ENCODE peak calls at places on chromosomes 5 and 9, in nine cellular contexts. U is RWPE2, V is testis, Z is A549, O is body of pancreas, S is left lung, A is H1, L is PC-9, D is HepG2. X is an unnamed sample.

GRCh38 chr5:85108471-85108870 is 723.8 kb upstream of the EDIL3 start:
- DNase-seq in A (no peak), Z (peak; percentile 1), U (no peak), V (no peak), L (no peak), D (no peak), O (no peak), S (no peak), X (no peak)

GRCh38 chr5:2221450-2221849 is 338.7 kb upstream of the IRX4 start:
- DNase-seq in S (no peak), U (no peak), V (no peak), D (no peak), L (no peak), A (no peak), O (no peak), Z (no peak), X (no peak)

GRCh38 chr9:19875291-19875910 is 86.6 kb upstream of the SLC24A2 start:
- DNase-seq in D (no peak), V (no peak), A (no peak), O (no peak), U (no peak), L (no peak), S (no peak), Z (no peak), X (no peak)

GRCh38 chr9:91428927-91429351 is 5.3 kb upstream of the NFIL3 start:
- DNase-seq in D (no peak), O (no peak), S (no peak), L (no peak), Z (no peak), V (no peak), A (no peak), U (no peak), X (no peak)

GRCh38 chr5:112960316-112960715 is 16.3 kb upstream of the DCP2 start:
- DNase-seq in D (no peak), A (no peak), L (no peak), V (no peak), Z (no peak), U (no peak), O (no peak), S (no peak), X (no peak)

GRCh38 chr5:148437249-148437648 is 53.5 kb downstream of the FBXO38 start:
- DNase-seq in O (no peak), U (no peak), A (no peak), V (no peak), S (no peak), Z (no peak), D (no peak), L (no peak), X (no peak)

GRCh38 chr9:17600962-17601593 is 22.2 kb downstream of the SH3GL2 start:
- DNase-seq in V (no peak), L (no peak), Z (no peak), O (no peak), U (no peak), A (no peak), S (no peak), D (no peak), X (no peak)

GRCh38 chr5:40676643-40677333 is 2.9 kb upstream of the PTGER4 start:
- DNase-seq in A (no peak), L (peak; percentile 78), O (no peak), S (no peak), Z (no peak), U (peak; percentile 90), V (no peak), D (no peak), X (no peak)

GRCh38 chr9:97052735-97053134 is 13.8 kb upstream of the CTSV start:
- DNase-seq in D (no peak), L (no peak), A (no peak), Z (no peak), S (no peak), O (no peak), V (no peak), U (no peak), X (no peak)
- H3K4me3 ChIP-seq in D (no peak overlapping the region), L (no peak overlapping the region), A (no peak overlapping the region), Z (no peak overlapping the region), S (no peak overlapping the region), O (no peak overlapping the region), V (no peak overlapping the region), U (no peak overlapping the region), X (no peak overlapping the region)

GRCh38 chr5:133943475-133943817 is 25.0 kb downstream of the C5orf15 start:
- DNase-seq in S (peak; percentile 11), A (no peak), L (no peak), D (no peak), V (no peak), U (no peak), Z (no peak), O (no peak), X (no peak)

GRCh38 chr5:133945561-133945960 is 22.9 kb downstream of the C5orf15 start:
- DNase-seq in L (no peak), V (no peak), A (no peak), S (no peak), U (no peak), O (no peak), D (no peak), Z (no peak), X (no peak)

GRCh38 chr5:133944263-133945230 is 23.9 kb downstream of the C5orf15 start:
- DNase-seq in D (peak; percentile 47), S (peak; percentile 43), L (peak; percentile 70), Z (peak; percentile 64), A (no peak), V (peak; percentile 78), O (peak; percentile 72), U (no peak), X (peak; percentile 69)

GRCh38 chr5:133941456-133942196 is 26.8 kb downstream of the C5orf15 start:
- DNase-seq in L (no peak), S (peak; percentile 8), A (no peak), O (no peak), U (peak; percentile 8), Z (no peak), V (no peak), D (no peak), X (no peak)

DNA sequence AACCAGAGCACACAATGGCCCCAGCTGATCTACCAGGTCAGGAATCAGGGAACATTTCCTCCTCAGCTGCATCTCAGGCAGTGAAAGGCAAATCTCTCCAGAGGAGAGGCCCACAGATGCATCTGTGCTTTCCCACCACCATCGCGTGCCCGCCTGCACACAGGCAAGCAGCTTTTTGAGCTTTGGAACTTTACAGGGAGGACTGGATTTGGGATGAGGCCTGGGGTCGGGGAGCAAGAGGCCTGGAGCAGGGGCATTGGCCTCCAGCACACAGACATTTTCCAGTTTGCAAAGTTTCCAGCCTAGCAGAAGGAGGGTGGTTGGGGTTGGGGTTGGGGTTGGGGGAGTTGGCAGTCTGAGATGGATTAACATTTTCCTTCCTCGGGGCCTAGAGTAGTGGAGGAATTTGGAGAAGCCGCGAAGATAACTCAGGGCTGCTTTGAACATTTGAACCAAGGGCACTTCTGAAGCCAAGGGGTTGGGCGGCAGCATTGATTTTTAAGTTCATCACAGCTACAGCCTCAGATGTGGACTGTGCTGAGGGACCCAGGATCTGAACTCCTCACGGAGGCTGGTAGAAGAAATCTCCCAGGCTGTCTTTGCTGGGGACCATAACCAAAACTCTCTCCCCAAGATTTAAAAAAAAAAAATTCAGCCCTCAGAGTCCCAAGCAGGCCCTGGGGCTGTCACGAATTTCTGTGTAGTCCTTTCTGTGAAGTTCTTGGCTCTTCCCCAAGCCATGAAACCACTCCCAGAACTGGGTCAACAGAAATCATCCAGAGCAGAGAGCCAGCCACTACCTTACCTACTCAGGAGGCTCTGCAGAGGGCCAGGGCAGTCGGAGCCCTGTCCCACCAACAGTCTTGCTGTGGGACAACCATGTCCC is 25.6 kb downstream of the C5orf15 start:
- DNase-seq in S (peak; percentile 44), O (no peak), U (peak; percentile 42), L (no peak), Z (no peak), D (no peak), A (no peak), V (peak; percentile 29), X (no peak)
- H3K9me3 ChIP-seq in S (no peaks in the 10 kb centered on the region), O (no peaks in the 10 kb centered on the region), U (no peaks in the 10 kb centered on the region), L (no peaks in the 10 kb centered on the region), Z (no peaks in the 10 kb centered on the region), D (no peaks in the 10 kb centered on the region), A (no peaks in the 10 kb centered on the region), V (no peaks in the 10 kb centered on the region), X (no peaks in the 10 kb centered on the region)

DNA sequence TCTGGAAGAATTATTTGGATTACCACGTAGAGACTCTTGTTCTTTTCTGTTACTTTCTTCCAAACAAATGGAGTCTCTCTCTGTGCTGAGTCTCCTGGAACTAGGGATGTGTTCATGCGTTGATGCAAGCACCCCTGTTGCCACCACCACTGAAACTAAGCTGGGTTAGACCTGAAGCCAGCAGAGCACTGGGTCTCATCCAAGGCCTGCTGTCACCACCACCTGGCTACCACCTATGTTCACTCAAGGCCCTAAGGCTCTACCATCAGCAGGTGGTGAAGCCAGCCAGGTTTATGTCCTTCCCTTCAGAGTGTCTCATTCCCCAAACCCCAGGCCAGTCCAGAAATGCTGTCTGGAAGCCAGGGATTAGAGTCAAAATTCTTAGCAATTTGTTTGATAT is 13.3 kb downstream of the RIC1 start:
- DNase-seq in O (peak; percentile 40), A (no peak), S (no peak), D (no peak), V (no peak), U (no peak), L (no peak), Z (no peak), X (no peak)
- H3K4me3 ChIP-seq in O (no peak overlapping the region), A (no peak overlapping the region), S (no peak overlapping the region), D (no peak overlapping the region), V (no peak overlapping the region), U (no peak overlapping the region), L (no peak overlapping the region), Z (no peak overlapping the region), X (no peak overlapping the region)

GRCh38 chr5:73379435-73379834 is 69.1 kb downstream of the FOXD1 start:
- DNase-seq in D (no peak), U (no peak), O (no peak), L (no peak), A (no peak), Z (no peak), V (no peak), S (no peak), X (no peak)

GRCh38 chr5:73382412-73382795 is 66.2 kb downstream of the FOXD1 start:
- DNase-seq in U (no peak), S (no peak), A (no peak), Z (no peak), O (no peak), D (no peak), L (no peak), V (no peak), X (no peak)

GRCh38 chr5:73381587-73382411 is 66.8 kb downstream of the FOXD1 start:
- DNase-seq in D (no peak), V (no peak), O (no peak), Z (no peak), U (no peak), L (no peak), A (no peak), S (peak; percentile 73), X (no peak)

GRCh38 chr5:73380052-73380451 is 68.5 kb downstream of the FOXD1 start:
- DNase-seq in U (no peak), Z (no peak), A (no peak), O (no peak), L (no peak), S (no peak), D (no peak), V (no peak), X (no peak)

DNA sequence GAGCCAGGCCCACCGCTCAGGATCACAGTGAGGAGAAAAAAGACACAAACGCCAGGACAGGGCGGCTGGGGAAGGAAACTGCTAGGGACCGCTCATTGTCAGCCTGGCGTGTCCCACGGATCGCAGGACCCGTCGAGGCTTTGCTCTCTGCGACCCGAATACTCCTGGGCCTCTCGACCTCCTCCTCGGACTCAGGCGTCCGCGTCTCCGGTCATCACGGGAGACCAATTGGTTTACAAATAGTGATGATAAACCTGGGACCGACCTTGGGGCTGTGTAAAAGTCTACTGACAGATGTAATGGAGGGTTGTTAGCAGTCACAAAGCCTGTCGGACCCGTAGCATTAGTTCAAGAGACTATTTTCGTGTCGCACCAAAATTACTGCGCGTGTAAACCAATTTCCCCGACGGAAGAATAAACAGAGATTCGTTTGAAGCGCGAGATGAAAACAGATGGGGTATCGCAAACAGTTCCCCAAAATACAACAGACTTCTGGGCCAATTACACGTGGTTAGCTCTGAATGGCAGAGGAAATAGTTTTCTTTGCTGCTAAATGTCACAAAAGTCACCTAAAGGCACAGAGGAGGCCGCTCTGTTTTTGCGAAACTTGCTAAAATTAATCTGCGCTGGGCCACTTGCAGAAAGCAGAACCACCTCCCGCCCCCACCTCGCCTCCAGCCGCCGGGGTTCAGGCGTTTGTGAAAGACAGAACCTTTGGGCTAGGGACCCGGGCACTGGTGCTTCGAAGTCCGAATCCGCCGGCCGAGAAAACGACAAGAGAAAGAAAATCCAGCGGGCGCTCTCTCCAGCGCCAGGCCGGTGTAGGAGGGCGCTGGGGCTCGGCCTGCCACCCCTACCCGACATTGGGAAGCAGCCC is 67.6 kb downstream of the FOXD1 start:
- DNase-seq in V (no peak), A (no peak), L (no peak), S (no peak), U (no peak), O (no peak), Z (no peak), D (no peak), X (no peak)
- H3K9me3 ChIP-seq in V (no peaks in the 10 kb centered on the region), A (no peaks in the 10 kb centered on the region), L (peaks cover 13% of the 10 kb centered on the region), S (peaks cover 25% of the 10 kb centered on the region), U (peaks cover 15% of the 10 kb centered on the region), O (peaks cover 4% of the 10 kb centered on the region), Z (peaks cover 23% of the 10 kb centered on the region), D (peaks cover 22% of the 10 kb centered on the region), X (peaks cover 19% of the 10 kb centered on the region)